ENCODE peak calls at places on chromosomes 13 and 19, in eight cellular contexts. H is astrocyte, J is hepatocyte, Y is H9, U is PC-9, C is OCI-LY7, O is GM23248, G is PC-3. X is an unnamed sample.

GRCh38 chr13:98731925-98732324 is 20.5 kb downstream of the SLC15A1 start:
- DNase-seq in H (no peak), J (peak), Y (no peak), U (no peak), C (no peak), O (no peak), G (no peak), X (no peak)

GRCh38 chr13:47334173-47334572 is 437.3 kb upstream of the HTR2A start:
- DNase-seq in H (peak), J (no peak), Y (no peak), U (no peak), C (no peak), O (peak), G (peak), X (no peak)

GRCh38 chr13:101308247-101309013 is 107.9 kb downstream of the NALCN start:
- DNase-seq in H (peak), J (no peak), Y (no peak), U (peak), C (no peak), O (peak), G (no peak), X (no peak)

GRCh38 chr19:10061717-10062310 is 24.3 kb upstream of the SHFL start:
- DNase-seq in H (no peak), J (no peak), Y (peak), U (no peak), C (no peak), O (peak), G (no peak), X (no peak)

GRCh38 chr13:33918199-33918932 is 100.4 kb downstream of the RFC3 start:
- DNase-seq in H (peak), J (no peak), Y (no peak), U (peak), C (no peak), O (peak), G (peak), X (no peak)

GRCh38 chr13:35514801-35515502 is 38.5 kb upstream of the MAB21L1 start:
- DNase-seq in H (no peak), J (no peak), Y (no peak), U (no peak), C (no peak), O (no peak), G (peak), X (no peak)

GRCh38 chr19:13398780-13399726 is 107.2 kb downstream of the CACNA1A start:
- DNase-seq in H (peak), J (no peak), Y (no peak), U (no peak), C (no peak), O (peak), G (peak), X (no peak)

GRCh38 chr19:8304841-8305621 is 3.1 kb downstream of the CD320 start:
- DNase-seq in H (no peak), J (peak), Y (peak), U (peak), C (peak), O (no peak), G (no peak), X (peak)

GRCh38 chr19:48644839-48645651 is 942 bp downstream of the CA11 start:
- DNase-seq in H (no peak), J (peak), Y (peak), U (peak), C (peak), O (peak), G (peak), X (peak)

GRCh38 chr19:33868821-33869412 is 72.2 kb downstream of the KCTD15 start:
- DNase-seq in H (no peak), J (peak), Y (peak), U (no peak), C (no peak), O (peak), G (no peak), X (no peak)

GRCh38 chr13:36837354-36838092 is 18.5 kb downstream of the RFXAP start:
- DNase-seq in H (no peak), J (no peak), Y (peak), U (no peak), C (no peak), O (no peak), G (no peak), X (no peak)

GRCh38 chr13:83295684-83296083 is 586.6 kb downstream of the SLITRK1 start:
- DNase-seq in H (no peak), J (no peak), Y (no peak), U (no peak), C (no peak), O (no peak), G (no peak), X (no peak)

GRCh38 chr13:97243915-97244820 is 22.0 kb downstream of the MBNL2 start:
- DNase-seq in H (no peak), J (no peak), Y (no peak), U (no peak), C (no peak), O (no peak), G (no peak), X (no peak)
- H2AFZ ChIP-seq in H (no peak), J (no peak), Y (no peak), U (no peak), C (no peak), O (no peak), G (no peak), X (no peak)

GRCh38 chr13:43153436-43154082 is 130.2 kb downstream of the DNAJC15 start:
- DNase-seq in H (peak), J (peak), Y (no peak), U (peak), C (no peak), O (peak), G (peak), X (no peak)
- H2AFZ ChIP-seq in H (no peak), J (no peak), Y (no peak), U (peak), C (no peak), O (no peak), G (peak), X (no peak)

GRCh38 chr13:92312823-92313222 is 913.8 kb upstream of the GPC6 start:
- DNase-seq in H (no peak), J (no peak), Y (no peak), U (no peak), C (no peak), O (no peak), G (no peak), X (no peak)
- H2AFZ ChIP-seq in H (no peak), J (no peak), Y (no peak), U (no peak), C (no peak), O (no peak), G (no peak), X (no peak)

DNA sequence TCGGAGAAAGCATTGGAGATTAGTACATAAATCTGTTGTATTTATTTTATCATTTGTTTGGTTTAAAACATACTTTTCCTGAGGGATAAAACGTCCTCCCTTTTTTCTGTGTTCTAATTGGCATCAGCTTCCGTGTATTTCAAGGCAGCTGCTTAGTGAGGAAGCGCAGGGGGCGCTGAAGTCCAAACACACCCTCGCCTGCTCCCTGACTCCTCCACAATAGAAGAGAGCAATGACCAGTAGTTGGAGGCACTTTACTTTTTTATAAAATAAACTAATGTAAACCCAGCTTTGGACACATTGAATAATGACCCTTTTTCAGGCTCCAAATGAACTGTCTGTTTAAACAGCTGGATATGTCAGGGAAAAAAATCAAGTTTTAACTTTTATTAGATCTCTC is 79.9 kb downstream of the RNASEH2B start:
- DNase-seq in H (no peak), J (peak), Y (peak), U (no peak), C (no peak), O (no peak), G (peak), X (no peak)
- H2AFZ ChIP-seq in H (no peak), J (peak), Y (peak), U (no peak), C (no peak), O (no peak), G (no peak), X (no peak)

DNA sequence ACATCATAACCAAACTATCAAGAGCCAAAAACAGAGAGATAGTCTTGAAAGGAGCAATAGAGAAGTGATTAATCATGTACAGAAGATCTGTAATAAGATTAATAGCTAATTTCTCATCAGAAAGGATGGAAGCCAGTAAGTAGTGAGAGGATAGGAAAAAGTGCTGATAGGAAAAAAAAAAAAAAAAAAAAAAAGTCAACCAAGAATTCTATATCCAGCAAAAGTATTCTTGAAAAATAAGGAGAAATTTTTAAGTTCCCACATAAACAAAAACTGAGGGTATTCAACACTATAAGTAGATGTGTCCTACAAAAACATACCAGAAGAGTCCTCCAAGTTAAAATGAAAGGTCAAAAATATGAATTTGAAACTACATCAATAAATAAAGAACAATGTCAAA is 218.7 kb upstream of the GPC6 start:
- DNase-seq in H (no peak), J (no peak), Y (no peak), U (no peak), C (no peak), O (no peak), G (no peak), X (no peak)
- H2AFZ ChIP-seq in H (no peak), J (no peak), Y (no peak), U (no peak), C (no peak), O (no peak), G (no peak), X (no peak)

DNA sequence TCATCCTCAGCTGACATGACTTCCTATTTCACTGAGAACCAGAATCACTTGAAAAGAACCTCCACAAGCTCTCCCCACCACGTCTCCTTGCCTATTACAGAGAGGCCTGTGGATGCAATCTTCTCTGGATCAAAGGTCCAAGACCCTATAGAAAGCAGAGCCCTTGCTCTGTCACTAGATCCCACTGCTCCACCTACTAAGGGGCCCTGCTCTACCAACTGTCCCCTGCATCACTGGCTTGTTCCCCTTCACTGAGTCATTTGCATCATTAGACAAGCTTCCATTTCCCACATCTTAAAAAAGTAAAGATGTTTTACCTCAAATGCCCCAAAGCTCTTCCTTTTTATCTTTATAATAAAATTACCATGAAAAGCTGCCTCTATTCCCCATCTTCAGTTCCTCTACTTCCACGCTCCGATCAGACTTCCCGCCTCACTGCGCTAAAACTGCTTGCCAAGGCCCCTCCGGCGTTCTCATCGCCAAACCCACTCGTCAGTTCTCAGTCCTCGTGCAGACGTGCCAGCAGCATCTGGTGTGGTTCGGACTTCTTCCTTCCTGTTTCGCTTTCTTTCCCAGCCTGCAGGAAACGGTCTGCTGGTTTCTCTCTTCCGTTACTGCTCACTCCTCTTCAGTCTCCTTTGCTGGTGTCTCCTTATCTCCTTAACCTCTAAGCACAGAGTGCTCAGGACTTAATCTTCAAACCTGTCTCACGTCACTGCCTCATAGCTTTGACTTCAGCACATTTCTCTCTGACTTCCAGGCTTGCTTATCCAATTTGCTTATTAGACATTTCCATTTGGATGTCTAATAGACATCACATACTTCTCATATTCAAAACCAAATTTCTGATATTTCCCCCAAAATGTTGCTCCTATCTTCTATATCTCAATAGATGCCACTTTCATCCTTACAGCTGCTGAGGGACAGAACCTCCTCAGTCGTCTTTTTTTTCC is 40.5 kb downstream of the RCBTB2 start:
- DNase-seq in H (no peak), J (peak), Y (no peak), U (no peak), C (peak), O (peak), G (no peak), X (peak)
- H2AFZ ChIP-seq in H (no peak), J (peak), Y (no peak), U (no peak), C (peak), O (peak), G (no peak), X (no peak)